ENCODE peak calls at places on chromosomes 11 and 22, in five cellular contexts. T, Z, O, L and V are unnamed samples.

GRCh38 chr11:120182357-120182756 is 28.5 kb upstream of the OAF start:
- DNase-seq in T (no peak), Z (peak; percentile 12), O (no peak), L (no peak), V (peak; percentile 20)

GRCh38 chr11:114307524-114308203 is 11.5 kb downstream of the NNMT start:
- DNase-seq in T (no peak), Z (peak; percentile 73), O (no peak), L (peak; percentile 86), V (peak; percentile 76)

GRCh38 chr22:37213218-37213855 is 1.1 kb upstream of the SSTR3 start:
- DNase-seq in T (no peak), Z (no peak), O (no peak), L (no peak), V (no peak)

GRCh38 chr11:1232328-1233321 is 9.8 kb downstream of the MUC5B start:
- DNase-seq in T (no peak), Z (no peak), O (no peak), L (no peak), V (no peak)

GRCh38 chr11:1275021-1275420 is 34.4 kb downstream of the TOLLIP start:
- DNase-seq in T (no peak), Z (no peak), O (no peak), L (no peak), V (no peak)

GRCh38 chr11:70296681-70297080 is 26.2 kb downstream of the PPFIA1 start:
- DNase-seq in T (no peak), Z (no peak), O (no peak), L (no peak), V (no peak)

GRCh38 chr22:48315415-48316244 is 1512.0 kb downstream of the BRD1 start:
- DNase-seq in T (no peak), Z (no peak), O (no peak), L (no peak), V (no peak)

GRCh38 chr11:125164422-125165110 is at the start of gene PKNOX2:
- DNase-seq in T (peak; percentile 71), Z (peak; percentile 30), O (no peak), L (peak; percentile 86), V (peak; percentile 59)

GRCh38 chr11:35218956-35219355 is 80.0 kb downstream of the CD44 start:
- DNase-seq in T (no peak), Z (no peak), O (no peak), L (no peak), V (no peak)